ENCODE peak calls at places on chromosome 12, in six cellular contexts. Z is lower leg skin, D is A549, F is Caco-2, R is IMR-90, W is BE2C. N is an unnamed sample.

GRCh38 chr12:124484526-124484953 is 82.9 kb downstream of the NCOR2 start:
- DNase-seq in D (no peak), Z (no peak), R (no peak), F (no peak), W (no peak), N (no peak)

GRCh38 chr12:57813971-57814771 is 4.4 kb downstream of the AVIL start:
- DNase-seq in F (no peak), R (no peak), D (no peak), W (no peak), Z (no peak), N (no peak)

GRCh38 chr12:79186506-79186905 is 321.9 kb downstream of the SYT1 start:
- DNase-seq in W (no peak), F (no peak), R (no peak), D (no peak), Z (no peak), N (no peak)

GRCh38 chr12:47828967-47829482 is 9.3 kb upstream of the HDAC7 start:
- DNase-seq in R (peak), F (peak), W (peak), D (peak), Z (peak), N (no peak)

GRCh38 chr12:105399428-105400081 is 69.1 kb downstream of the C12orf75 start:
- DNase-seq in F (no peak), D (no peak), W (no peak), Z (no peak), R (no peak), N (no peak)

GRCh38 chr12:71135812-71136176 is 22.0 kb downstream of the TSPAN8 start:
- DNase-seq in Z (no peak), W (no peak), R (no peak), D (no peak), F (no peak), N (no peak)

GRCh38 chr12:27094726-27095125 is 12.3 kb upstream of the C12orf71 start:
- DNase-seq in F (no peak), W (no peak), D (no peak), Z (no peak), R (no peak), N (no peak)

GRCh38 chr12:61487728-61488127 is 772.5 kb upstream of the USP15 start:
- DNase-seq in D (no peak), W (no peak), F (no peak), R (no peak), Z (no peak), N (no peak)

GRCh38 chr12:3418609-3419469 is 72.2 kb upstream of the PRMT8 start:
- DNase-seq in W (no peak), R (no peak), F (no peak), D (no peak), Z (no peak), N (no peak)

GRCh38 chr12:117151195-117152031 is 38.9 kb downstream of the FBXO21 start:
- DNase-seq in R (peak), W (peak), F (peak), D (peak), Z (peak), N (peak)

GRCh38 chr12:108729612-108730336 is 1.5 kb downstream of the CORO1C start:
- DNase-seq in D (no peak), W (peak), F (no peak), Z (no peak), R (no peak), N (no peak)

GRCh38 chr12:47184813-47185212 is 105.1 kb upstream of the AMIGO2 start:
- DNase-seq in Z (no peak), W (no peak), D (no peak), R (no peak), F (no peak), N (no peak)

GRCh38 chr12:104694711-104695110 is 238.0 kb downstream of the CHST11 start:
- DNase-seq in Z (no peak), R (no peak), W (no peak), D (no peak), F (no peak), N (no peak)

GRCh38 chr12:10122689-10123088 is 7.3 kb downstream of the CLEC7A start:
- DNase-seq in R (no peak), F (no peak), Z (no peak), W (no peak), D (no peak), N (no peak)

GRCh38 chr12:6871052-6871957 is 1.8 kb downstream of the SPSB2 start:
- DNase-seq in F (peak), Z (no peak), D (peak), R (no peak), W (peak), N (no peak)

GRCh38 chr12:123164710-123165261 is 13.9 kb upstream of the PITPNM2 start:
- DNase-seq in Z (peak), D (no peak), R (no peak), W (no peak), F (no peak), N (no peak)

GRCh38 chr12:60803147-60803546 is 1207.3 kb downstream of the SLC16A7 start:
- DNase-seq in D (no peak), R (peak), Z (no peak), W (no peak), F (no peak), N (no peak)

GRCh38 chr12:28057856-28058615 is 85.5 kb upstream of the PTHLH start:
- DNase-seq in R (peak), Z (no peak), W (no peak), D (no peak), F (no peak), N (no peak)

GRCh38 chr12:29240441-29240840 is 91.4 kb downstream of the FAR2 start:
- DNase-seq in Z (no peak), D (no peak), W (no peak), F (no peak), R (no peak), N (no peak)

GRCh38 chr12:12202747-12203146 is 64.1 kb downstream of the LRP6 start:
- DNase-seq in W (no peak), F (no peak), D (no peak), Z (no peak), R (no peak), N (no peak)

GRCh38 chr12:47576256-47576655 is 129.6 kb downstream of the RPAP3 start:
- DNase-seq in R (no peak), D (no peak), Z (no peak), F (no peak), W (no peak), N (no peak)

GRCh38 chr12:68267892-68268396 is 14.5 kb upstream of the IL22 start:
- DNase-seq in W (no peak), R (peak), D (no peak), F (no peak), Z (no peak), N (no peak)

GRCh38 chr12:4899361-4899760 is 10.3 kb upstream of the KCNA1 start:
- DNase-seq in R (no peak), Z (no peak), W (no peak), F (no peak), D (no peak), N (no peak)

GRCh38 chr12:127485528-127485927 is 781.4 kb upstream of the TMEM132C start:
- DNase-seq in F (no peak), W (no peak), R (peak), D (peak), Z (no peak), N (no peak)

DNA sequence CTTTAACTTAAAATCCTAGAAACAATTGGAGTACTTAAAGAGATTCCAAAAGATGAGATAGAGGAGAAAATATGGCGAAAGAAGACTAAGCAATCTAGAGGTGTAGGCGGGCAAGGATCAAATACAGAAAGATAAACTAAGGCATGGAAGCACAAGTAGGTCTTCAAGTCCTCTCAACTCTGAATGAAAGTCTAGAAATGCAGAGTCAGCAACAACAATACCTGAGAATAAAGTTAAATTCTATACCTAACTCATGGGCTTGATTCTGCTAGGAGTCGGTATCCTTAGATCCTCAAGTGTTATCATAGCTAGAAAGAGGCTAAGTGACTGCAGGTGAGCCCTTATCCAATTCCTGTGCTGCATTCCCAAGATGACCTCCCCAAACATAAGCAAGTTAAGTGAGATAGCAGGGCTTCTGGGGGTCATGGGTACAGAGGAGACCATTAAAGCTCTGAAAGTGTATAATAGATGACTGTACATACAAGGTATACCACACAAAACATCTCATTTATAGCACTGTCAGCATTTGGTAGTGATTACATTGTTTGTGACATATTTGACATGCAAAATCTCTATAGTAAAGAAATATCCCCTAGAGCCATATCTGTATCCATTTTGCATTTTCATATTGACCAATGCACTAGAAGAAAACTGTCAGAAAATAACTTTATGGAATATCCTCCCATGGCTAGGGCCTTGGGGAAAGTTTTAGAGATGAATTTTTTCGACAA is 82.5 kb upstream of the ARID2 start:
- DNase-seq in R (no peak), F (no peak), D (no peak), Z (no peak), W (no peak), N (no peak)
- TF ChIP-seq CTCF in R (no peak), F (no peak), D (no peak), Z (no peak), W (no peak), N (no peak)

GRCh38 chr12:132163911-132164288 is 19.6 kb downstream of the NOC4L start:
- DNase-seq in D (peak), F (no peak), R (no peak), Z (no peak), W (no peak), N (no peak)
- TF ChIP-seq CTCF in D (no peak), F (no peak), R (no peak), Z (no peak), W (peak), N (no peak)

DNA sequence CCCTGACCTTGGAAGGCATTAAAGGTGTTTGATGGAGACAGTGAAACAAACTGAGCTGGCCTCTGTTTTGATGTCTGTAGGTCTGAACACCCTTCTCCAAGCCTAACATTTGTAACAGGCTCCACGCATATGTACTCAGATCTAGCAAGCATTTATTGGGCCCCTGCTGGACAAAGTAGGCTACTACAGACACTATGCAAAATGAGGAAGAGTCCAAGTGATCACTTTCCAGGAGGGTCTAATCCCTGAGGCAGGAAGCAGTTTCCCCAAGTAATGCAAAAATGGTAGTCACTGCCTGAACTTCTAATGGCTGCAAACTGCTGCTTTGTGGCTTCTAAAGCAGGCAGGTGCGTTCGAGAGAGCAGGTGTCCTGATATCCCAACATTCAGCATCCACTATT is 405.8 kb downstream of the MED13L start:
- DNase-seq in W (peak), Z (no peak), D (peak), R (peak), F (peak), N (no peak)
- TF ChIP-seq CTCF in W (peak), Z (no peak), D (peak), R (peak), F (peak), N (no peak)

GRCh38 chr12:203462-204260 is 10.3 kb downstream of the SLC6A12 start:
- DNase-seq in Z (no peak), F (no peak), W (peak), R (no peak), D (peak), N (no peak)
- TF ChIP-seq CTCF in Z (no peak), F (peak), W (no peak), R (no peak), D (peak), N (no peak)

GRCh38 chr12:113135178-113136127 is at the start of gene RASAL1:
- DNase-seq in D (peak), R (no peak), F (peak), W (peak), Z (no peak), N (no peak)
- TF ChIP-seq CTCF in D (peak), R (no peak), F (peak), W (peak), Z (no peak), N (no peak)

DNA sequence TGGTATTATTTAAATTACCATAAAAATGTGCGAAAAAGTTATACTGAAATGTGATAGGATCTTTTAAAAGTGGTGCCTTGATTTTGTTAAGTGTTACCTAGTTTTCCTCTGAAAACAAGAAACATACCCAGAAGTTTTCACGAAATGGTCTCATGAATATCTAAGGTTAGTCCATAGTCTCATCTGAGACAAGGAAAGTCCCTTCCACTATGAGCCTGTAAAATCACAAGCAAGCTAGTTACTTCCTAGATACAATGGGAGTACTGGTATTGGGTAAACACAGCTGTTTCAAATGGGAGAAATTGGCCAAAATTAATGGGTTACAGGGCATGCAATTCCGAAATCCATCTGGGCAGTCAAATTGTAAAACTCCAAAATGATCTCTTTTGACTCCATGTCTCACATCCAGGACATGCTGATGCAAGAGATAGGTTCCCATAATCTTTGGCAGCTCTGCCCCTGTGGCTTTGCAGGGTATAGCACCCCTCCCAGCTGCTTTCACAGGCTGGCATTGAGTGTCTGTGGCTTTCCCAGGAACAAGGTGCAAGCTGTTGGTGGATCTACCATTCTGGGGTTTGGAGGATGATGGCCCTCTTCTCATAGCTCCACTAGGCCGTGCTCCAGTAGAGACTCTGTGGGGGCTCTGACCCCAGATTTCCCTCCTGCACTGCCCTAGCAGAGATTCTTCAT is 271.4 kb downstream of the NAV3 start:
- DNase-seq in D (peak), W (no peak), R (no peak), Z (no peak), F (peak), N (no peak)
- TF ChIP-seq CTCF in D (no peak), W (peak), R (no peak), Z (no peak), F (no peak), N (no peak)

GRCh38 chr12:102522768-102523167 is 42.4 kb upstream of the IGF1 start:
- DNase-seq in Z (no peak), R (no peak), F (no peak), W (no peak), D (no peak), N (no peak)
- TF ChIP-seq CTCF in Z (no peak), R (no peak), F (no peak), W (peak), D (no peak), N (no peak)

GRCh38 chr12:66548338-66549049 is 130.4 kb downstream of the GRIP1 start:
- DNase-seq in F (no peak), D (no peak), Z (no peak), R (no peak), W (no peak), N (no peak)
- TF ChIP-seq CTCF in F (peak), D (no peak), Z (no peak), R (no peak), W (no peak), N (no peak)

N was measured in omental fat pad.